ENCODE peak calls at places on chromosomes 7 and 10, in eight cellular contexts. M is K562, J is transverse colon, A is ovary, R is stomach, K is sigmoid colon, L is A549, I is GM12878. Z is an unnamed sample.

GRCh38 chr10:15624405-15625191 is 95.1 kb downstream of the ITGA8 start:
- DNase-seq in M (no peak), J (no peak), A (no peak), R (no peak), K (no peak), L (no peak), I (no peak), Z (no peak)

GRCh38 chr7:1087952-1088920 is at the start of gene GPER1:
- DNase-seq in M (no peak), J (peak; percentile 86), A (peak; percentile 52), R (peak; percentile 88), K (peak; percentile 90), L (no peak), I (no peak), Z (peak; percentile 93)

GRCh38 chr10:70378122-70378521 is 4.3 kb downstream of the LRRC20 start:
- DNase-seq in M (no peak), J (no peak), A (no peak), R (no peak), K (peak; percentile 81), L (peak; percentile 49), I (no peak), Z (no peak)

GRCh38 chr10:111098679-111099437 is 22.0 kb downstream of the ADRA2A start:
- DNase-seq in M (peak; percentile 9), J (peak; percentile 31), A (no peak), R (no peak), K (no peak), L (no peak), I (no peak), Z (no peak)

GRCh38 chr7:11810043-11810625 is 21.9 kb downstream of the THSD7A start:
- DNase-seq in M (no peak), J (no peak), A (no peak), R (no peak), K (no peak), L (no peak), I (no peak), Z (no peak)

GRCh38 chr7:101567231-101567630 is 61.9 kb downstream of the MYL10 start:
- DNase-seq in M (no peak), J (peak; percentile 1), A (no peak), R (no peak), K (peak; percentile 19), L (no peak), I (no peak), Z (no peak)

GRCh38 chr10:25078659-25079429 is 62.4 kb downstream of the THNSL1 start:
- DNase-seq in M (no peak), J (peak; percentile 29), A (no peak), R (peak; percentile 34), K (no peak), L (no peak), I (no peak), Z (peak; percentile 50)

GRCh38 chr7:51315393-51316261 is 982 bp downstream of the COBL start:
- DNase-seq in M (no peak), J (peak; percentile 78), A (peak; percentile 28), R (peak; percentile 58), K (peak; percentile 69), L (peak; percentile 44), I (no peak), Z (no peak)

GRCh38 chr10:34859170-34859569 is 44.1 kb upstream of the PARD3 start:
- DNase-seq in M (no peak), J (no peak), A (no peak), R (no peak), K (no peak), L (no peak), I (no peak), Z (no peak)

GRCh38 chr10:121245799-121246198 is 352.4 kb downstream of the FGFR2 start:
- DNase-seq in M (no peak), J (peak; percentile 27), A (no peak), R (no peak), K (no peak), L (no peak), I (no peak), Z (no peak)

GRCh38 chr10:90779573-90779972 is 78.3 kb downstream of the HTR7 start:
- DNase-seq in M (peak; percentile 24), J (no peak), A (no peak), R (no peak), K (no peak), L (peak; percentile 8), I (no peak), Z (no peak)

DNA sequence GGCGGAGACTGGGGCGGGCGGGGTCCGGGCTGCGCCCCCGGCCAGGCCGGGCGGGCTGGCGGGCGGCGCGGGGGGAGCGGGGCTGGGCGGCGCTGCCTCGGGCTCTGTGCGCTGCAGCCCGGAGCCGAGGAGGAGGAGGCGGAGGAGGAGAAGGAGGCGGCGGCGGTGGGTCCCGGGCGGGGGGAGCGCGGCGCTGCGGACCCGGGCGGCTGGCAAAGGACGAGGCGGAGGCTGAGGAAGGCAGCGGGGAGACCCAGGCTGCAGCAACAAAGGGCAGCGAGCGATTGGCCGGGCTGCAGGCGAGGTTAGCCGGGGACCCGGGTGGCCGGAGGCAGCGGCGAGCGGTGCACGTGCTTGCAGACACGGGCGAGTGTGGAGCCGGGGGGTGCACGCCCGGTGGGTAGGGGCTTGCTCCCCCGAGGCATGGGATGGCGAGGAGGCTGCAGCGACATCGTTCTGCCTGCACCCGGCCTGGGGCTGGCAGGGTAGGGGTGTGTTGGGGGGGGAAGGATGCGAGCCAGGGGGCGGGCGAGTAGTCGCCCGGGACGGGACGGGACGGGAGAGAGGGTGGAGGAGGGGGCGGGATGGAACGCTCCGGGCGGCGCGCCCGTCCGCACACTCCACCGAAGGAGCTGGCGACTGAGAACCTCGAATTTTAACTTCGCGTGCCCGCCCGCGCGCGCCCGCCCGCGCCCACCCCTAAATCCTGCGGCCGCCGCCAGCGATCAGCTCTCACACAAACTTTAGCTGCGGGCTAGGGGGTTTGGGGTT is 844 bp upstream of the KAT6B start:
- DNase-seq in M (peak; percentile 58), J (peak; percentile 54), A (no peak), R (peak; percentile 43), K (no peak), L (peak; percentile 67), I (no peak), Z (peak; percentile 93)
- TF ChIP-seq EP300 in M (no peak), J (no peak), A (no peak), R (no peak), K (no peak), L (no peak), I (no peak), Z (no peak)

GRCh38 chr10:125157473-125157865 is 2.9 kb downstream of the CTBP2 start:
- DNase-seq in M (no peak), J (no peak), A (no peak), R (peak; percentile 25), K (peak; percentile 36), L (no peak), I (no peak), Z (no peak)

GRCh38 chr10:125156739-125157472 is 3.5 kb downstream of the CTBP2 start:
- DNase-seq in M (no peak), J (no peak), A (no peak), R (peak; percentile 67), K (peak; percentile 35), L (no peak), I (no peak), Z (no peak)

GRCh38 chr10:125159486-125159931 is 854 bp downstream of the CTBP2 start:
- DNase-seq in M (peak; percentile 29), J (no peak), A (peak; percentile 55), R (peak; percentile 36), K (peak; percentile 66), L (peak; percentile 31), I (no peak), Z (no peak)

GRCh38 chr10:125159932-125160855 is at the start of gene CTBP2:
- DNase-seq in M (peak; percentile 74), J (peak; percentile 59), A (peak; percentile 75), R (peak; percentile 54), K (peak; percentile 67), L (peak; percentile 56), I (no peak), Z (no peak)

GRCh38 chr10:125158528-125159485 is 1.6 kb downstream of the CTBP2 start:
- DNase-seq in M (peak; percentile 60), J (peak; percentile 61), A (peak; percentile 55), R (peak; percentile 53), K (peak; percentile 71), L (peak; percentile 52), I (no peak), Z (no peak)
- H3K4me1 ChIP-seq in M (peaks cover 21% of the 10 kb centered on the region), J (peaks cover 47% of the 10 kb centered on the region), A (peaks cover 5% of the 10 kb centered on the region), R (peaks cover 60% of the 10 kb centered on the region), K (peaks cover 60% of the 10 kb centered on the region), L (peaks cover 50% of the 10 kb centered on the region), I (no peaks in the 10 kb centered on the region), Z (peaks cover 51% of the 10 kb centered on the region)

GRCh38 chr7:108178393-108178792 is 48.2 kb upstream of the LAMB4 start:
- DNase-seq in M (no peak), J (peak; percentile 9), A (no peak), R (peak; percentile 64), K (no peak), L (no peak), I (no peak), Z (no peak)
- TF ChIP-seq EP300 in M (no peak), J (no peak), A (no peak), R (no peak), K (no peak), L (no peak), I (no peak), Z (no peak)

GRCh38 chr7:2100278-2101205 is 132.2 kb downstream of the MAD1L1 start:
- DNase-seq in M (no peak), J (no peak), A (no peak), R (no peak), K (no peak), L (no peak), I (peak; percentile 50), Z (no peak)

GRCh38 chr7:2097492-2097891 is 135.3 kb downstream of the MAD1L1 start:
- DNase-seq in M (no peak), J (no peak), A (no peak), R (no peak), K (no peak), L (no peak), I (no peak), Z (no peak)

GRCh38 chr7:2098496-2098895 is 134.2 kb downstream of the MAD1L1 start:
- DNase-seq in M (no peak), J (no peak), A (no peak), R (no peak), K (no peak), L (no peak), I (no peak), Z (no peak)

GRCh38 chr7:2098056-2098455 is 134.7 kb downstream of the MAD1L1 start:
- DNase-seq in M (no peak), J (no peak), A (no peak), R (no peak), K (no peak), L (no peak), I (no peak), Z (no peak)

DNA sequence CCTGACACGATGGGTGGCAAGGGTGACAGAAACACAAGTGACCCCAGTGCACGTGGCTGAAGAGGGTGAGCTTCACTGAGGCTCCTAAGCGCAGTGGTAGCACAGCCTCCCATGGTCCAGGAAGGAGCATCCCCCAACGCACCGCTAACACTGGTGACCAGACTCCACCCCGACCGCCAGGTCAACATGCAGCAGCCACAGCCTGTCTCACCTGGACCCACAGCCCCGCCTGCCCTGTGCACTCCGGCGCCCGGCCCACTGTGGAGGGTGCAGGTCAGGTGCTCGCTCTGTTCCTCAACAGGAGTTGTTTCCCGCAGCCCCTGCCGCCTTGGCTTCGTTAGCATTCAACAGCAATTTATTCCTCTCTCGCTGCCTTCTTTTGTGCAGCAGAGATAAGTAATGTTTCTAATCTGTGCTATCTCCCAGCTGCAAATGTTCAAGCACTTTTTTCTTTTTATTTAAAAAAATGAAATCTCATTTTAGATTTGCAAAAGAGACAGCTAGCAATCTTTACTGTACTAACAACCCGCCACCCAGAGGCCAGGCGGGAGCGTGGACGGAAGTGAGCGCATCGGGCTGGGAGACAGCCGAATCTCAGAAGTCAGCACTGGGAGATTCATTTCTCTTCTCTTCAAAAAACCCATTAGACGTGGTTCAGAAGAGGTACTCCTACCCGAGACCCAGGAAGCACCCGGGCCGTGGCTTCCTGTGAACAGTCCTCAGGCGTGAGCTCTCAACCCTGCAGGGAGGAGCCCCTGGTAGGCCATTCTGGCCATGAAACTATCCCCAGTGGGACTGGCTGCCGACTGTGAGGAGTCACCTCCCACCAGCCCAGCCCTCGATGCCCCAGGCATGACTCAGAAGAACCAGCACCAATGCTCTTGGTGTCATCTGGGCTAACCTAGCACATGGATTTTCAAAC is 133.4 kb downstream of the MAD1L1 start:
- DNase-seq in M (peak; percentile 55), J (no peak), A (no peak), R (no peak), K (no peak), L (no peak), I (no peak), Z (no peak)
- H3K4me1 ChIP-seq in M (peaks cover 77% of the 10 kb centered on the region), J (peaks cover 8% of the 10 kb centered on the region), A (peaks cover 14% of the 10 kb centered on the region), R (peaks cover 10% of the 10 kb centered on the region), K (peaks cover 13% of the 10 kb centered on the region), L (peaks cover 7% of the 10 kb centered on the region), I (peaks cover 21% of the 10 kb centered on the region), Z (peaks cover 21% of the 10 kb centered on the region)

Z was measured in esophagus muscularis mucosa.